ENCODE peak calls at places on chromosomes 11 and 22, in seven cellular contexts. L is stimulated activated naive CD4-positive, alpha-beta T cell; E is Calu3; B is retina; U is KG1; V is SJSA1; M is T-helper 1 cell. A is an unnamed sample.

GRCh38 chr11:126628450-126628789 is 272.9 kb downstream of the ST3GAL4 start:
- DNase-seq in L (no peak), E (no peak), B (no peak), U (no peak), V (no peak), M (no peak), A (no peak)

GRCh38 chr22:45709004-45709739 is 37.5 kb downstream of the ATXN10 start:
- DNase-seq in L (no peak), E (no peak), B (no peak), U (no peak), V (peak; percentile 64), M (no peak), A (peak; percentile 58)

GRCh38 chr11:68552542-68552941 is 92.0 kb downstream of the PPP6R3 start:
- DNase-seq in L (no peak), E (no peak), B (no peak), U (no peak), V (no peak), M (no peak), A (peak; percentile 79)

GRCh38 chr22:44743804-44744211 is 8.6 kb upstream of the ARHGAP8 start:
- DNase-seq in L (no peak), E (no peak), B (no peak), U (no peak), V (no peak), M (no peak), A (no peak)

GRCh38 chr11:111388842-111389241 is 9.8 kb upstream of the POU2AF1 start:
- DNase-seq in L (no peak), E (no peak), B (no peak), U (no peak), V (no peak), M (no peak), A (no peak)

GRCh38 chr11:118615282-118615979 is 8.0 kb downstream of the PHLDB1 start:
- DNase-seq in L (no peak), E (no peak), B (peak; percentile 45), U (no peak), V (peak; percentile 35), M (no peak), A (no peak)

GRCh38 chr11:110086892-110087309 is 6.3 kb upstream of the ZC3H12C start:
- DNase-seq in L (no peak), E (peak; percentile 19), B (no peak), U (peak; percentile 68), V (no peak), M (no peak), A (peak; percentile 35)

GRCh38 chr11:59669611-59670009 is 773 bp upstream of the PATL1 start:
- DNase-seq in L (no peak), E (peak; percentile 21), B (no peak), U (no peak), V (no peak), M (no peak), A (no peak)

GRCh38 chr22:18057568-18058209 is 20.1 kb upstream of the PEX26 start:
- DNase-seq in L (no peak), E (peak; percentile 72), B (no peak), U (no peak), V (peak; percentile 76), M (no peak), A (peak; percentile 65)

GRCh38 chr11:103624708-103625623 is 411.5 kb upstream of the DDI1 start:
- DNase-seq in L (no peak), E (no peak), B (no peak), U (no peak), V (peak; percentile 86), M (no peak), A (no peak)

GRCh38 chr11:133243832-133244231 is 288.5 kb downstream of the OPCML start:
- DNase-seq in L (no peak), E (no peak), B (no peak), U (no peak), V (no peak), M (no peak), A (no peak)

GRCh38 chr11:71505001-71505400 is 22.1 kb upstream of the KRTAP5-7 start:
- DNase-seq in L (no peak), E (no peak), B (no peak), U (no peak), V (no peak), M (no peak), A (no peak)

GRCh38 chr11:3802016-3802790 is 4.8 kb upstream of the NUP98 start:
- DNase-seq in L (no peak), E (no peak), B (no peak), U (no peak), V (no peak), M (no peak), A (no peak)

GRCh38 chr22:20952544-20953341 is 14.3 kb upstream of the AIFM3 start:
- DNase-seq in L (peak; percentile 25), E (no peak), B (no peak), U (no peak), V (no peak), M (no peak), A (no peak)

GRCh38 chr22:47366026-47366767 is 603.7 kb downstream of the TBC1D22A start:
- DNase-seq in L (no peak), E (no peak), B (peak; percentile 0), U (no peak), V (no peak), M (no peak), A (no peak)

GRCh38 chr11:19404787-19405186 is 164.0 kb upstream of the E2F8 start:
- DNase-seq in L (no peak), E (no peak), B (no peak), U (no peak), V (no peak), M (no peak), A (no peak)

GRCh38 chr11:16321148-16321547 is 35.2 kb downstream of the SOX6 start:
- DNase-seq in L (no peak), E (no peak), B (no peak), U (no peak), V (no peak), M (no peak), A (no peak)

GRCh38 chr11:72584293-72584921 is 89.8 kb downstream of the PDE2A start:
- DNase-seq in L (peak; percentile 54), E (no peak), B (no peak), U (no peak), V (no peak), M (peak; percentile 33), A (no peak)

GRCh38 chr11:114399903-114400221 is 449 bp downstream of the C11orf71 start:
- DNase-seq in L (no peak), E (peak; percentile 47), B (no peak), U (no peak), V (no peak), M (no peak), A (no peak)

GRCh38 chr11:120512727-120513435 is 1.3 kb downstream of the GRIK4 start:
- DNase-seq in L (no peak), E (peak; percentile 20), B (no peak), U (no peak), V (no peak), M (no peak), A (no peak)

GRCh38 chr11:70168405-70168754 is 34.7 kb upstream of the FADD start:
- DNase-seq in L (no peak), E (no peak), B (no peak), U (no peak), V (no peak), M (no peak), A (no peak)

GRCh38 chr11:100098560-100098959 is 588.5 kb upstream of the ARHGAP42 start:
- DNase-seq in L (no peak), E (no peak), B (no peak), U (no peak), V (no peak), M (no peak), A (no peak)

GRCh38 chr11:121435796-121436511 is 16.2 kb upstream of the SORL1 start:
- DNase-seq in L (no peak), E (no peak), B (no peak), U (no peak), V (no peak), M (no peak), A (peak; percentile 88)

GRCh38 chr11:128212324-128212723 is 375.0 kb downstream of the ETS1 start:
- DNase-seq in L (no peak), E (no peak), B (no peak), U (no peak), V (no peak), M (no peak), A (no peak)

GRCh38 chr11:116379185-116379828 is 393.5 kb downstream of the BUD13 start:
- DNase-seq in L (no peak), E (peak; percentile 34), B (peak; percentile 62), U (peak; percentile 0), V (no peak), M (no peak), A (peak; percentile 23)

GRCh38 chr22:41777749-41778395 is 22.6 kb upstream of the CCDC134 start:
- DNase-seq in L (no peak), E (no peak), B (no peak), U (no peak), V (no peak), M (no peak), A (peak; percentile 81)

GRCh38 chr22:41036924-41037323 is 55.5 kb upstream of the EP300 start:
- DNase-seq in L (no peak), E (no peak), B (no peak), U (no peak), V (no peak), M (no peak), A (no peak)

GRCh38 chr22:20965888-20966855 is 883 bp upstream of the AIFM3 start:
- DNase-seq in L (no peak), E (no peak), B (no peak), U (no peak), V (no peak), M (no peak), A (no peak)

GRCh38 chr11:70155386-70155785 is 47.7 kb upstream of the FADD start:
- DNase-seq in L (no peak), E (no peak), B (no peak), U (no peak), V (no peak), M (no peak), A (no peak)

GRCh38 chr22:42519544-42520237 is at the start of gene RRP7A:
- DNase-seq in L (peak; percentile 85), E (peak; percentile 84), B (peak; percentile 83), U (peak; percentile 83), V (peak; percentile 61), M (peak; percentile 77), A (peak; percentile 61)

A was measured in MV-4-11.